ENCODE peak calls at places on chromosome 1, in six cellular contexts. R, V, A, L, Y and K are unnamed samples.

GRCh38 chr1:35825255-35825654 is 17.4 kb downstream of the AGO4 start:
- DNase-seq in R (no peak), V (peak; percentile 56), A (no peak), L (no peak), Y (no peak), K (no peak)

GRCh38 chr1:28374297-28374696 is 4.8 kb downstream of the PHACTR4 start:
- DNase-seq in R (no peak), V (no peak), A (no peak), L (no peak), Y (peak; percentile 82), K (no peak)

GRCh38 chr1:97505816-97506215 is 415.0 kb downstream of the DPYD start:
- DNase-seq in R (no peak), V (no peak), A (no peak), L (no peak), Y (no peak), K (no peak)

GRCh38 chr1:197423006-197423405 is 155.0 kb downstream of the CRB1 start:
- DNase-seq in R (peak; percentile 22), V (no peak), A (no peak), L (no peak), Y (no peak), K (no peak)

GRCh38 chr1:196317535-196318522 is 290.4 kb downstream of the KCNT2 start:
- DNase-seq in R (peak; percentile 74), V (peak; percentile 47), A (no peak), L (no peak), Y (peak; percentile 11), K (peak; percentile 67)

GRCh38 chr1:10514490-10515235 is 39.9 kb downstream of the PEX14 start:
- DNase-seq in R (peak; percentile 49), V (peak; percentile 65), A (no peak), L (no peak), Y (peak; percentile 40), K (no peak)

GRCh38 chr1:21295059-21295401 is 4.8 kb upstream of the ECE1 start:
- DNase-seq in R (peak; percentile 29), V (peak; percentile 72), A (no peak), L (no peak), Y (no peak), K (no peak)

GRCh38 chr1:67752306-67752705 is 67.3 kb downstream of the GADD45A start:
- DNase-seq in R (peak; percentile 26), V (no peak), A (no peak), L (no peak), Y (peak; percentile 44), K (no peak)

GRCh38 chr1:248834343-248834940 is 3.6 kb upstream of the ZNF672 start:
- DNase-seq in R (no peak), V (peak; percentile 68), A (peak; percentile 47), L (no peak), Y (no peak), K (no peak)

GRCh38 chr1:151255381-151255780 is 847 bp downstream of the PSMD4 start:
- DNase-seq in R (peak; percentile 4), V (no peak), A (no peak), L (no peak), Y (peak; percentile 20), K (no peak)

GRCh38 chr1:145782166-145783099 is 41.5 kb downstream of the RNF115 start:
- DNase-seq in R (peak; percentile 82), V (no peak), A (no peak), L (peak; percentile 23), Y (peak; percentile 91), K (no peak)

DNA sequence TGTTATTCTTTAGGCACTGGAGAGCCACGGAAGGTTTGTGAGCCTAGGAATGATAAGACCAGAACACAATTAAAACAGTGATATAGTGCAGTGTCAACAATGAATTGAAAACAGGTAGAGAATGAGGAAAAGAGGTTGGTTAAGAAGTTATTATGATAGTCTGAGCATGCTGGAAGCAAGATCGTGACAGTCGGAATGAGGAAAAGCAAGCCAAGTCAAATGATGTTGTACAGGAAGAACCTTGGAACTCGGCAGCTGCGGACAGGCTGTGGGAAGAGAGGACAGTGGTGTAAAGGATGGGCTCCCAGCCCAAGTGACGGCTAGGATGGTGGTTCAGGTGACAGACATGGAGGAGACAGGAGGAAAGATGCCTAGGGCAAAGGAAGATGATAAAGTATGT is 25.6 kb downstream of the MTARC1 start:
- DNase-seq in R (no peak), V (no peak), A (no peak), L (no peak), Y (no peak), K (no peak)
- H3K4me1 ChIP-seq in R (peaks cover 5% of the 10 kb centered on the region), V (peaks cover 2% of the 10 kb centered on the region), A (peaks cover 5% of the 10 kb centered on the region), L (no peaks in the 10 kb centered on the region), Y (peaks cover 15% of the 10 kb centered on the region), K (no peaks in the 10 kb centered on the region)

DNA sequence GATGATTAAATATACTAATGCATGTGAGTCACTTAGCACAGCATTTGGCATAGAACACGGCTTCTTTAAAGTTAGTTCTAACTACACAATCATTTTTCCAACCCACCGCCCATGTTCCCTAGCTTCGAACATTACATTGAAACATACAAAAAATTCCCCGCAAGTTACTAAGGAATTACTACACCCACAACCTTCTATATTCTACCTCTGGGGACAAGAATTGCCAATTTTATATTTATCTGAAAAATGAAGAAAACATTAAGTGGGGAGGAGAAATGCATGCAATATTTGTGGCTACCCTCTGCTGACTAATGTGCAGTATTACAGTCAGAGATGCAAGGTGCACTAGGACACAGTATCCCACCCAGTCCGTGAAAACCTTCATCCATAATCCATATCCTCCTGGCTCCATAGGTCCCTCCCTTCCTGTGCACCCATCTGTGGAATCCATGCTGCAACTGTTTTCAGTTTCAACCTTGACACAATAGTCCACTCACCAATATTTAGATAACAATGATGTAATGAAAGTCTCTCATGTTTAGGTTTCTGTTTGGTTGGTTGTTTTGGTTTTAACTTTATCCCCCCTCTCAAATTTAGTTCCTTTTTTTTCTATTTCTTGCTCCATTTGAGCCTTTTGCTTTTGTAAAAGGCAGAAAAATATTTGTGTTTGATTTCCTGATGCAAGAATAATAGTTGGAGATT is 31.6 kb downstream of the RGS5 start:
- DNase-seq in R (peak; percentile 65), V (no peak), A (no peak), L (no peak), Y (peak; percentile 5), K (no peak)
- H3K4me1 ChIP-seq in R (no peaks in the 10 kb centered on the region), V (no peaks in the 10 kb centered on the region), A (peaks cover 11% of the 10 kb centered on the region), L (peaks cover 8% of the 10 kb centered on the region), Y (peaks cover 16% of the 10 kb centered on the region), K (no peaks in the 10 kb centered on the region)

GRCh38 chr1:85224734-85225623 is 24.2 kb upstream of the SYDE2 start:
- DNase-seq in R (no peak), V (peak; percentile 93), A (no peak), L (peak; percentile 83), Y (peak; percentile 60), K (peak; percentile 65)

GRCh38 chr1:85219853-85220610 is 19.2 kb upstream of the SYDE2 start:
- DNase-seq in R (no peak), V (peak; percentile 64), A (no peak), L (no peak), Y (no peak), K (no peak)

GRCh38 chr1:85225624-85226380 is 25.0 kb upstream of the SYDE2 start:
- DNase-seq in R (no peak), V (no peak), A (no peak), L (no peak), Y (no peak), K (peak; percentile 98)

GRCh38 chr1:85220756-85221166 is 19.9 kb upstream of the SYDE2 start:
- DNase-seq in R (peak; percentile 65), V (no peak), A (no peak), L (no peak), Y (no peak), K (peak; percentile 69)

DNA sequence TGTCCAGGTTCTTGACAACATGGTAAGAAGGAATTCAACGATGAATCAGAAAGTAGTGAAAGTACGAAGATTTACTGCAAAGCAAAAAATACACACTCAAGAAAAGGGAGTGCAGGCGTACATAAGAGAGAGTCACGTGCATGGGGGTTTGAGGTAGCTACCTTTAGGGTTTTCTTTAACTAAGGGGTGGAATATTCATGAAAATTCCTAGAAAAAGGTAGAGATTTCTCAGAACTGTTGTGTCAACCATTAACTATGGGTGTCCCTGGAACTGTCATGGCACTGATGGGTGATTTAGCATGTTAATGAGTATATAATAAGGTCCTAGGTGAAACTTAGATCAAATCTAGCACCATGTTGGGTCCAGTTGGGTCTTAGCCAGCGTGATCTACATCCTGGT is 22.5 kb upstream of the SYDE2 start:
- DNase-seq in R (no peak), V (peak; percentile 43), A (no peak), L (no peak), Y (no peak), K (no peak)
- H3K4me1 ChIP-seq in R (peaks cover 58% of the 10 kb centered on the region), V (peaks cover 55% of the 10 kb centered on the region), A (peaks cover 16% of the 10 kb centered on the region), L (peaks cover 23% of the 10 kb centered on the region), Y (peaks cover 16% of the 10 kb centered on the region), K (peaks cover 50% of the 10 kb centered on the region)

GRCh38 chr1:109395602-109396512 is 1.9 kb downstream of the SORT1 start:
- DNase-seq in R (peak; percentile 57), V (peak; percentile 37), A (no peak), L (no peak), Y (no peak), K (no peak)

GRCh38 chr1:109392788-109393580 is 4.7 kb downstream of the SORT1 start:
- DNase-seq in R (peak; percentile 65), V (peak; percentile 91), A (no peak), L (peak; percentile 83), Y (no peak), K (no peak)

GRCh38 chr1:109396513-109396839 is 1.2 kb downstream of the SORT1 start:
- DNase-seq in R (no peak), V (no peak), A (no peak), L (peak; percentile 22), Y (no peak), K (no peak)

GRCh38 chr1:109393602-109394233 is 4.0 kb downstream of the SORT1 start:
- DNase-seq in R (no peak), V (peak; percentile 59), A (no peak), L (no peak), Y (no peak), K (no peak)

DNA sequence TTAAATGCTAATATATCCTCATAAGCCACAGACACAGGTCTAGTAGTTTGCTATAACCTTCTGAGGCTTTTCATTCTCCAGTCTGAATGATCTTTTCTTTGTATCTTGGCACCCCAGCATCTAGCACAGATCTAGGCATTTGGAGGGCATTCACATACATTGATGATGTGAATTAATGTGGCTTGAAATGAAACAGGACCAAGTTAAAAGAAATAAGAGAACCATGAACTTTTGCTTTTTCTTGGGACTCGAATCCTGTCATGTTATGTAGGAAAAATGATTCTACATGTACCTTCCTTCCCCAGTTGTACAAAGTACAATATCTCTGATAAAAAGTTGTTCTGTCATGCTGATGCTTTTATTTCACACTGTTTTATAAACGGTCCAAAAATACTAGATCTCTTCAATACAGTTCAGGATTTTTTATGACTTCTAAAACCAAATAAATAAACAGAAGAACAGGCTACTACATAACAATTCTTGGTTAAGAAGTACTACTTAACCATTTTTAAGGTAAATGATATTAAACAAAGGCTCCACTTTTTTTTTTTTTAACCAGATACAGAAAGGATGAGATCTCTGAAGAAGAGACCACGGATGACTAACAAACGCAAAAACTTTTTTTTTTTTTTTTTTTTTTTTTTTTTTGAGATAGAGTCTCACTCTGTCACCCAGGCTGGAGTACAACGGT is 3.0 kb downstream of the SORT1 start:
- DNase-seq in R (no peak), V (no peak), A (no peak), L (no peak), Y (no peak), K (no peak)
- H3K4me1 ChIP-seq in R (peaks cover 66% of the 10 kb centered on the region), V (peaks cover 61% of the 10 kb centered on the region), A (peaks cover 84% of the 10 kb centered on the region), L (peaks cover 81% of the 10 kb centered on the region), Y (peaks cover 20% of the 10 kb centered on the region), K (peaks cover 39% of the 10 kb centered on the region)